ENCODE peak calls at places on chromosomes 12 and 14, in six cellular contexts. F is ovary, J is SK-N-SH, T is HepG2, B is stomach, Y is upper lobe of left lung. P is an unnamed sample.

GRCh38 chr12:132402831-132403416 is 73.5 kb upstream of the GALNT9 start:
- DNase-seq in F (no peak), J (no peak), T (no peak), B (no peak), Y (no peak), P (no peak)

GRCh38 chr14:51368721-51369163 is 128.7 kb downstream of the TMX1 start:
- DNase-seq in F (no peak), J (no peak), T (no peak), B (no peak), Y (no peak), P (no peak)

GRCh38 chr14:94532462-94532861 is 23.2 kb upstream of the SERPINA12 start:
- DNase-seq in F (no peak), J (no peak), T (no peak), B (no peak), Y (no peak), P (no peak)

GRCh38 chr14:69750495-69750894 is 16.4 kb upstream of the SRSF5 start:
- DNase-seq in F (no peak), J (no peak), T (no peak), B (no peak), Y (no peak), P (no peak)

GRCh38 chr14:100657780-100658513 is 68.7 kb upstream of the DLK1 start:
- DNase-seq in F (no peak), J (no peak), T (no peak), B (no peak), Y (no peak), P (no peak)

GRCh38 chr12:27779416-27779815 is 617 bp upstream of the KLHL42 start:
- DNase-seq in F (peak; percentile 22), J (peak; percentile 75), T (peak; percentile 10), B (no peak), Y (peak; percentile 23), P (no peak)

GRCh38 chr12:78787576-78787975 is 77.0 kb upstream of the SYT1 start:
- DNase-seq in F (no peak), J (no peak), T (no peak), B (no peak), Y (no peak), P (no peak)

GRCh38 chr12:12722351-12723146 is 5.4 kb downstream of the CDKN1B start:
- DNase-seq in F (no peak), J (no peak), T (no peak), B (no peak), Y (no peak), P (no peak)

GRCh38 chr14:74491952-74492351 is 1.2 kb downstream of the NPC2 start:
- DNase-seq in F (no peak), J (no peak), T (peak; percentile 60), B (no peak), Y (peak; percentile 42), P (no peak)

GRCh38 chr12:52992699-52993557 is 13.3 kb upstream of the EIF4B start:
- DNase-seq in F (no peak), J (no peak), T (peak; percentile 99), B (peak; percentile 37), Y (no peak), P (no peak)

GRCh38 chr12:94706250-94706661 is 55.9 kb upstream of the TMCC3 start:
- DNase-seq in F (no peak), J (no peak), T (no peak), B (no peak), Y (no peak), P (no peak)

GRCh38 chr12:128531153-128531552 is 264.2 kb downstream of the TMEM132C start:
- DNase-seq in F (no peak), J (no peak), T (no peak), B (no peak), Y (no peak), P (no peak)

GRCh38 chr14:96852823-96853422 is 55.7 kb downstream of the VRK1 start:
- DNase-seq in F (no peak), J (peak; percentile 16), T (peak; percentile 18), B (no peak), Y (no peak), P (no peak)

GRCh38 chr12:53950441-53950781 is 4.3 kb upstream of the HOXC12 start:
- DNase-seq in F (no peak), J (no peak), T (no peak), B (no peak), Y (no peak), P (no peak)

GRCh38 chr12:52847335-52848102 is 1.3 kb downstream of the KRT78 start:
- DNase-seq in F (no peak), J (no peak), T (no peak), B (peak; percentile 31), Y (no peak), P (peak; percentile 62)

GRCh38 chr12:5140190-5140589 is 96.5 kb downstream of the KCNA5 start:
- DNase-seq in F (no peak), J (no peak), T (no peak), B (no peak), Y (no peak), P (no peak)

GRCh38 chr12:67752226-67752732 is 103.7 kb downstream of the DYRK2 start:
- DNase-seq in F (no peak), J (no peak), T (no peak), B (no peak), Y (no peak), P (no peak)

GRCh38 chr12:18430425-18431048 is 169.2 kb downstream of the PIK3C2G start:
- DNase-seq in F (peak; percentile 23), J (peak; percentile 30), T (peak; percentile 24), B (peak; percentile 40), Y (peak; percentile 35), P (no peak)

GRCh38 chr12:68304626-68305025 is 27.5 kb downstream of the MDM1 start:
- DNase-seq in F (no peak), J (no peak), T (no peak), B (no peak), Y (no peak), P (no peak)

GRCh38 chr12:56884421-56884820 is 49.8 kb downstream of the SDR9C7 start:
- DNase-seq in F (no peak), J (no peak), T (no peak), B (no peak), Y (no peak), P (no peak)

GRCh38 chr12:89544730-89545184 is 18.9 kb upstream of the POC1B start:
- DNase-seq in F (no peak), J (no peak), T (no peak), B (peak; percentile 77), Y (peak; percentile 43), P (no peak)

GRCh38 chr12:57612711-57613426 is 1.6 kb downstream of the ARHGEF25 start:
- DNase-seq in F (no peak), J (no peak), T (no peak), B (no peak), Y (no peak), P (no peak)

GRCh38 chr14:99725774-99726537 is 41.9 kb downstream of the CYP46A1 start:
- DNase-seq in F (no peak), J (no peak), T (no peak), B (no peak), Y (peak; percentile 20), P (peak; percentile 53)

GRCh38 chr12:19166387-19166786 is 36.9 kb downstream of the PLEKHA5 start:
- DNase-seq in F (no peak), J (no peak), T (no peak), B (peak; percentile 58), Y (no peak), P (no peak)

DNA sequence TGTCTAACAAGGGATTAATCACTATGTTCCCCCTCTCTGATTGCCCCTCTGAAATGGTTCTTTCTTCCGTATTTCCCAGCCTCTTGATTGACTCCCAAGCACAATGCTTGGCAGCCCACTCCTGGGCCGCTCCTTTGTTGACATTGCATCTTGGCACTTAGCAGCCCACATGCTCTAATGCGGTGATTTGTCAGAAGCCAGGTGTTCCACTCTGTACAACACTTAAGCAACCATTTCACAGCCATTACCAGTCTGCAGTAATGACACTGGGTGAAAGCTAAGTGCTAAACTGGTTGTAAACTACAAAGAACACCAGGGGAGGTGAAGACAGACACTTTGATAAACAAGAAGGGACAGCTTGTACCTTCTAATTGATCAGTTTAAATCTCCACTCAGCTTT is 353.5 kb downstream of the TMEM132D start:
- DNase-seq in F (no peak), J (no peak), T (no peak), B (peak; percentile 81), Y (peak; percentile 77), P (no peak)
- TF ChIP-seq EP300 in F (no peak), J (no peak), T (no peak), B (no peak), Y (no peak), P (no peak)

GRCh38 chr14:85415015-85415712 is 114.8 kb upstream of the FLRT2 start:
- DNase-seq in F (peak; percentile 64), J (no peak), T (peak; percentile 64), B (no peak), Y (peak; percentile 24), P (peak; percentile 68)
- TF ChIP-seq CTCF in F (no peak), J (peak; percentile 75), T (peak; percentile 43), B (no peak), Y (no peak), P (no peak)

GRCh38 chr12:25959069-25959961 is 833 bp downstream of the RASSF8 start:
- DNase-seq in F (peak; percentile 75), J (peak; percentile 27), T (no peak), B (peak; percentile 27), Y (peak; percentile 47), P (peak; percentile 77)

GRCh38 chr12:25960926-25961325 is 2.4 kb downstream of the RASSF8 start:
- DNase-seq in F (no peak), J (no peak), T (no peak), B (no peak), Y (no peak), P (no peak)

GRCh38 chr12:25957898-25958253 is 606 bp upstream of the RASSF8 start:
- DNase-seq in F (peak; percentile 58), J (no peak), T (no peak), B (no peak), Y (no peak), P (no peak)

GRCh38 chr12:25958254-25959068 is at the start of gene RASSF8:
- DNase-seq in F (peak; percentile 77), J (peak; percentile 94), T (peak; percentile 23), B (peak; percentile 69), Y (peak; percentile 69), P (no peak)

GRCh38 chr12:25960176-25960575 is 1.7 kb downstream of the RASSF8 start:
- DNase-seq in F (peak; percentile 36), J (peak; percentile 55), T (no peak), B (no peak), Y (peak; percentile 33), P (no peak)
- H3K4me3 ChIP-seq in F (peak overlapping the region; percentile 55), J (peak overlapping the region; percentile 92), T (peak overlapping the region; percentile 69), B (peak overlapping the region; percentile 77), Y (peak overlapping the region; percentile 94), P (peak overlapping the region; percentile 82)

DNA sequence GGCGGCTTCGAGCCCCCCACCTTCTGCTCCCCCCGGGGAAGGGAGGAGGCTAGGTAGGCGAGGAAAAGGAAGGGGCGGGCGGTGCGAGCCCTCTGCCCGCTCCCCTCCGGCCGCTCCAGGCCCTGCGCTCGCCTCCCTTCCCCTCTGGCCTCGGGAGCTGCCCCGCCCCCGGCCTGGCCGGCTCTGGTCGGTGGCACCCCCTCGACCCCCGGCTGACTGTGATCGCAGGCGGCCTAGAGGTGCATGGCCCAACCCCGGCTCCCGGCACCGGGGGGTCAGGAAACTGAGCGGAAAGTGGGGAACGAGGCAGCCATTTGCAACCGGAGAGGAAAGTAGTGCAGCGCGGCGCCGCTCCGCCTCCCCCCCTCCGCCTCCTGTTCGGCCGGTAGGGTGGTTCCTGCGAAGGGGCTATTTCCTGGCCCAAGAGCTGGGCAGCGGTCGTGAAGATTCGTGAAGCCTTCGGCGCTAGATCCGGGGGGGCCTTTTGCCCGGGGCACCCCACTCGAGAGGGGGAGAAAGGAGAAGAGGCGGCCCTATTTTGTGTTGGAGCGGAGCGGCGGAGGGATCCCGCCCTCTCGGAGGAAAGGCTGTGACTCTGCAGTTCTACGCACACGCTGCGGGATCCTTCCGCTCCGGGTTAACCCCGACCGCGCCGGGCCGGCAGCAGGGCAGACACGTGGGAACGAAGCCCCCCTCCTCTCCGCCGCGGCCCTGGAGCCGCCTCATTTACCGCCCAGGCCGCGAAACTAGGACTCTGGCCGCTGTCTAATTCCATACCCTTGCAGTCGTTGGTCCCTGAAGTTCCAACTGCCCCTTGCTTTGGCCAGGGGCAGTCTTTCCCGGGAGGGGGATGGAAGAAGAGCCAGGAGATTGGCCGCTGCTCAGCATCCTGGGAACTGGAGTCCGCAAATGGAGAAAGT is at the start of gene KMT2D:
- DNase-seq in F (peak; percentile 92), J (peak; percentile 95), T (peak; percentile 84), B (peak; percentile 91), Y (peak; percentile 88), P (peak; percentile 94)
- TF ChIP-seq EP300 in F (no peak), J (no peak), T (peak; percentile 44), B (peak; percentile 41), Y (no peak), P (no peak)

P was measured in suprapubic skin.